ENCODE peak calls at places on chromosomes 5 and 9, in eight cellular contexts. Y is GM23338, W is GM12878, I is SK-N-SH, V is HCT116, E is Panc1, T is HepG2, B is K562. N is an unnamed sample.

GRCh38 chr9:132699926-132700325 is 29.7 kb downstream of the GTF3C4 start:
- DNase-seq in Y (no peak), W (no peak), I (no peak), V (no peak), E (no peak), T (no peak), B (no peak), N (no peak)

GRCh38 chr5:73558950-73559349 is 6.5 kb downstream of the ANKRA2 start:
- DNase-seq in Y (no peak), W (no peak), I (no peak), V (no peak), E (no peak), T (peak; percentile 36), B (no peak), N (no peak)

GRCh38 chr9:133855802-133856592 is 117.8 kb upstream of the SARDH start:
- DNase-seq in Y (no peak), W (no peak), I (no peak), V (no peak), E (no peak), T (peak; percentile 44), B (no peak), N (peak; percentile 59)

GRCh38 chr5:123086376-123087055 is 2.5 kb upstream of the PRDM6 start:
- DNase-seq in Y (peak; percentile 67), W (no peak), I (peak; percentile 52), V (no peak), E (no peak), T (no peak), B (no peak), N (no peak)

GRCh38 chr5:96344678-96345612 is 88.1 kb downstream of the PCSK1 start:
- DNase-seq in Y (peak; percentile 79), W (peak; percentile 59), I (peak; percentile 36), V (peak; percentile 54), E (peak; percentile 79), T (peak; percentile 64), B (peak; percentile 17), N (peak; percentile 7)

GRCh38 chr5:133423618-133424282 is 188.6 kb downstream of the FSTL4 start:
- DNase-seq in Y (peak; percentile 88), W (peak; percentile 16), I (peak; percentile 87), V (peak; percentile 16), E (peak; percentile 48), T (peak; percentile 28), B (peak; percentile 79), N (peak; percentile 25)

GRCh38 chr5:6545770-6546690 is 86.8 kb downstream of the NSUN2 start:
- DNase-seq in Y (no peak), W (no peak), I (no peak), V (no peak), E (no peak), T (no peak), B (no peak), N (no peak)

GRCh38 chr5:180332861-180333260 is 20.3 kb downstream of the GFPT2 start:
- DNase-seq in Y (no peak), W (no peak), I (no peak), V (no peak), E (no peak), T (no peak), B (no peak), N (no peak)

GRCh38 chr5:56814361-56814962 is 887 bp upstream of the MAP3K1 start:
- DNase-seq in Y (peak; percentile 60), W (no peak), I (peak; percentile 71), V (no peak), E (no peak), T (peak; percentile 28), B (peak; percentile 29), N (no peak)

GRCh38 chr9:297104-297794 is 82.6 kb downstream of the DOCK8 start:
- DNase-seq in Y (no peak), W (peak; percentile 91), I (no peak), V (no peak), E (no peak), T (no peak), B (no peak), N (peak; percentile 82)

GRCh38 chr5:62115009-62115408 is 191.0 kb upstream of the KIF2A start:
- DNase-seq in Y (no peak), W (no peak), I (no peak), V (no peak), E (no peak), T (no peak), B (no peak), N (no peak)

GRCh38 chr9:87803166-87803565 is 77.2 kb downstream of the CTSL start:
- DNase-seq in Y (no peak), W (no peak), I (no peak), V (no peak), E (no peak), T (no peak), B (no peak), N (no peak)

GRCh38 chr5:80234311-80234948 is 21.4 kb downstream of the SERINC5 start:
- DNase-seq in Y (no peak), W (no peak), I (no peak), V (no peak), E (no peak), T (no peak), B (no peak), N (no peak)

GRCh38 chr5:178279723-178280438 is 47.3 kb upstream of the PHYKPL start:
- DNase-seq in Y (peak; percentile 95), W (no peak), I (peak; percentile 94), V (peak; percentile 49), E (peak; percentile 41), T (peak; percentile 59), B (peak; percentile 88), N (peak; percentile 30)

GRCh38 chr9:76135902-76136301 is 245.4 kb downstream of the PCSK5 start:
- DNase-seq in Y (no peak), W (no peak), I (no peak), V (no peak), E (no peak), T (no peak), B (no peak), N (no peak)

GRCh38 chr5:93990504-93991085 is 249.2 kb upstream of the POU5F2 start:
- DNase-seq in Y (no peak), W (no peak), I (peak; percentile 21), V (no peak), E (no peak), T (no peak), B (no peak), N (peak; percentile 0)

DNA sequence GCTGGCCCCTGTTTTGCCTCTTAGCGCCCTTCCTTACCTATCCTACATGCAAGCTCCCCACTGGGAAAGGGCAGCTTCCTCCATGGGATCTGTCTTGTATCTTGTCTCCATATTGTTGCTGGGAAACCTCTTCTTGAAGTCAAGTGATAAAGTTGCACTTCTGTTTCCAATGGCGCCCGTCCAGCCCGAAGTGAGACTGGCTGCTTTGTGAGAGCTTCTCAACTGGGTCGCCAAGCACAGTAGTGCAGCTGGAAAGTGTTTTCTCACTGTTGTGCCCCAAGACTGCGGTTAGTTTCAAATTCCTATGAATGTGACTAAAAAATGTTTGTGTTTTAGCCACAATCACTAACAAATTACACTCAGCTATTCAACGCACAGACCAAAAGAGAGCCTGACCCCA is 506.6 kb upstream of the MPDZ start:
- DNase-seq in Y (no peak), W (no peak), I (no peak), V (no peak), E (no peak), T (no peak), B (no peak), N (no peak)
- TF ChIP-seq REST in Y (no peak), W (no peak), I (no peak), V (no peak), E (no peak), T (no peak), B (no peak), N (no peak)

DNA sequence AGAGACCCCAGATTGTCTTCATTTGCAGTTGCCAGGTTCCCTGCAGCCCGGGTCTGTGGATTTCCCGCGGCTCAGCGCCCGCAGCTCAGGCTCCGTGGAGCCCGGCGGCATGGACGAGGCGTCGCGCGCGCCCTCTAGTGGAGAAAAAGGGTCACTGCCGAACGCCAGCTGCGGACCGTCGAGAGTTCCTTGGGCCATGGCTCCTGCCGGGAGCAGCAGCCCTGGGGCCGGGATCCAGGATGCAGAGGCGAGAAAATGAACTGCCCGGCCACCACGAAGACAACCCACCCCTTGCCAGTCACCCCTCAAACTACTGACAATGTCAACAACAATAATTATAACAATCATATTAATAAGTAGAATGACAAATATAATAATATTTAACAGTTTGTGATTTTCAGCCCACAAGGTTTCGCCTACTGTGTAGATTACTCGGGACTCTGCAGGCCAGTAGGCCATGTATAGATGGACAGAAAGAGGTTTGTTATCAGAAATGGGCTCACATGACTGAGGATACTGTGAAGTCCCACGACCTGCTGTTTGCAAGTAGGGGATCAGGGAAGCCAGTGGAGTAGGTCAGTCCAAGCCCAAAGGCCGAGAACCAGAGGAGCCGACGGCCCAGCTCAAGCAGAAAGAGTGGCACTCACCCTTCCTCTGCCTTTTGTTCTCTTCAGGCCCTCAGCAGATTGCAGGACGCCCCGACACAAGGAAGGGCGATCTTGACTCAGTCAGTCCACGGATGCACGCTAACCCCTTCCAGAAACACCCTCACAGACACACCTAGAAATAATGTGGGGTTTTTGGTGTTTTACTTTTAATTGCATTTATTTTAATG is 43.1 kb downstream of the BOD1 start:
- DNase-seq in Y (peak; percentile 81), W (no peak), I (peak; percentile 89), V (peak; percentile 22), E (no peak), T (peak; percentile 28), B (peak; percentile 71), N (peak; percentile 49)
- TF ChIP-seq POLR2AphosphoS5 in Y (no peak), W (no peak), I (no peak), V (no peak), E (no peak), T (no peak), B (no peak), N (no peak)

DNA sequence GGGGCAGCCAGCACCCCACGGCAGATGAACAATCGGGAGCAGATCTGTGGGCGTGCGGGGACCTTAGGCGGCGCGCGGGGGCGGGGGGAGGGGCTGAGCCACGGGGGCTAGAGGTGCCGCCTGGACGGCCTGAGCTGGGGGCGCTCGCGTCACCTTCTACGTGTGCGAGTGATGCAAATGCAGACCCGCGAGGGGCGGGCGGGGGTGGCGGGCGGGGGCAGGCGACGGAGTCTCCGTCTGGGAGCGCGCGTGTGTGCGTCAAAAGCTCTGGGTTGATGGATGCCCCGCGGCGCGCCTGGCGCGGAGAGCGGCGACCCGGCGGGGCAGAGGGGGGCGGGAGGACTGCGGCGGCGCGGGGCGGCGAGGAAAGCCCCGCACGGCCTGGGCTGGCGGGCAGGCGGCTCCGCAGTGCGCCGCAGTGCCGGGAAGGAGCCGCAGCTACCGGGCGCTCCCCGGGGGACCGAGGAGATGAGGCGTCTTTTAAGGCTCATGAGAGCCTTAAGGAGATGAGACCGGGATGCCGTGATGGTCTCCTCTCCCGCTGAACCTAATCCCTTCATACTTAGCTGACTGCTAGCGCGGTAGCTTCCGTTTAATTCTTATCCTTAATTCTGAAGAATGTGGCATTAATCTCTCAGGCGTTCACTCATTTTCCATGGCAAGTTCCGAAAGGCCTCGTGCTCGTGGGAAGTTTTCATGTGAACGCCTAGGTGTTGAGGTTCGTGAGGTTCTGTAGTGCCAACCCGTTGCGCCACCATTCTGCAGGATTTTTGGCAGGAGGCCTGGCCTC is 1.5 kb downstream of the SV2C start:
- DNase-seq in Y (peak; percentile 61), W (no peak), I (peak; percentile 92), V (no peak), E (no peak), T (no peak), B (no peak), N (no peak)
- TF ChIP-seq REST in Y (no peak), W (no peak), I (no peak), V (no peak), E (no peak), T (no peak), B (no peak), N (no peak)

DNA sequence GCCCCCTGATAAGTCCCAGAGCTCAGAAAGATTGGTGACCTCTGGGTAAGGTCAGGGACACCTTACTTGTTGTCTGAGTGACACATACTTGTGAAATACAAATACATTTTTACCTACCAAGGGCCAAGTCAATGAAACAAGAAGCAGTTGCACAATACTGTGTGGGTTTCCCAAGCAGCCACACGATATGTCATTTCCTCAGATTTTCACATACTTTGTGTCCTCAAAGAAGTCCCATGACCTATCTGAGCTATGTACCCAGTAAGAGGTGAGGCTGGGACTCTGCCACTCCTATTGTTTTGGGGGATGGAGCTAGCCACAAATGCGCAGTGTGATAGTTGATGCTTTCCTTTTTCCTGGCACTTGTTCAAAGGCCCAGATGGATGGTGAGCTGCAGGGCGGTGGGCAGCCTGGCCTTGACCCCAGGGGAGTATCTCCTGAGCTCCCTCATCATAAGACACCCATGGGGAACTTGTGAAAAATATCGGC is 4.8 kb upstream of the SLC25A51 start:
- DNase-seq in Y (no peak), W (no peak), I (no peak), V (no peak), E (no peak), T (peak; percentile 92), B (no peak), N (peak; percentile 93)
- TF ChIP-seq POLR2AphosphoS5 in Y (no peak), W (no peak), I (no peak), V (no peak), E (peak; percentile 28), T (no peak), B (no peak), N (peak; percentile 65)